ENCODE peak calls at places on chromosome 13, in seven cellular contexts. E, Y, I, H, T, C and V are unnamed samples.

GRCh38 chr13:41418027-41418426 is 39.3 kb upstream of the RGCC start:
- DNase-seq in E (peak), Y (no peak), I (no peak), H (no peak), T (no peak), C (no peak), V (no peak)

GRCh38 chr13:114066956-114067355 is 65.5 kb downstream of the RASA3 start:
- DNase-seq in E (no peak), Y (no peak), I (no peak), H (no peak), T (no peak), C (no peak), V (no peak)

GRCh38 chr13:113022391-113023216 is 53.6 kb downstream of the MCF2L start:
- DNase-seq in E (no peak), Y (no peak), I (no peak), H (no peak), T (peak), C (no peak), V (no peak)

GRCh38 chr13:99417151-99417820 is 84.0 kb upstream of the TM9SF2 start:
- DNase-seq in E (no peak), Y (no peak), I (no peak), H (no peak), T (no peak), C (no peak), V (no peak)

GRCh38 chr13:100129605-100130004 is 40.7 kb downstream of the PCCA start:
- DNase-seq in E (no peak), Y (no peak), I (no peak), H (no peak), T (no peak), C (no peak), V (peak)

GRCh38 chr13:21402586-21403307 is 56.4 kb downstream of the ZDHHC20 start:
- DNase-seq in E (peak), Y (no peak), I (no peak), H (no peak), T (no peak), C (no peak), V (no peak)

GRCh38 chr13:99477493-99477892 is 23.8 kb upstream of the TM9SF2 start:
- DNase-seq in E (no peak), Y (no peak), I (no peak), H (no peak), T (peak), C (no peak), V (no peak)

GRCh38 chr13:22451345-22451744 is 729.4 kb upstream of the SGCG start:
- DNase-seq in E (peak), Y (no peak), I (no peak), H (peak), T (no peak), C (no peak), V (no peak)

GRCh38 chr13:49098771-49099512 is 121.2 kb upstream of the MLNR start:
- DNase-seq in E (peak), Y (peak), I (no peak), H (no peak), T (no peak), C (no peak), V (no peak)

GRCh38 chr13:50267917-50268316 is 252.7 kb downstream of the KCNRG start:
- DNase-seq in E (no peak), Y (no peak), I (no peak), H (no peak), T (no peak), C (no peak), V (no peak)

GRCh38 chr13:109610517-109610916 is 175.9 kb downstream of the IRS2 start:
- DNase-seq in E (peak), Y (no peak), I (no peak), H (peak), T (no peak), C (peak), V (no peak)
- TF ChIP-seq CTCF in E (no peak), Y (peak), I (peak), H (peak), T (no peak), C (no peak), V (peak)

GRCh38 chr13:101554420-101555125 is 102.1 kb downstream of the ITGBL1 start:
- DNase-seq in E (no peak), Y (no peak), I (no peak), H (no peak), T (no peak), C (no peak), V (no peak)
- TF ChIP-seq CTCF in E (no peak), Y (no peak), I (no peak), H (no peak), T (no peak), C (no peak), V (no peak)

DNA sequence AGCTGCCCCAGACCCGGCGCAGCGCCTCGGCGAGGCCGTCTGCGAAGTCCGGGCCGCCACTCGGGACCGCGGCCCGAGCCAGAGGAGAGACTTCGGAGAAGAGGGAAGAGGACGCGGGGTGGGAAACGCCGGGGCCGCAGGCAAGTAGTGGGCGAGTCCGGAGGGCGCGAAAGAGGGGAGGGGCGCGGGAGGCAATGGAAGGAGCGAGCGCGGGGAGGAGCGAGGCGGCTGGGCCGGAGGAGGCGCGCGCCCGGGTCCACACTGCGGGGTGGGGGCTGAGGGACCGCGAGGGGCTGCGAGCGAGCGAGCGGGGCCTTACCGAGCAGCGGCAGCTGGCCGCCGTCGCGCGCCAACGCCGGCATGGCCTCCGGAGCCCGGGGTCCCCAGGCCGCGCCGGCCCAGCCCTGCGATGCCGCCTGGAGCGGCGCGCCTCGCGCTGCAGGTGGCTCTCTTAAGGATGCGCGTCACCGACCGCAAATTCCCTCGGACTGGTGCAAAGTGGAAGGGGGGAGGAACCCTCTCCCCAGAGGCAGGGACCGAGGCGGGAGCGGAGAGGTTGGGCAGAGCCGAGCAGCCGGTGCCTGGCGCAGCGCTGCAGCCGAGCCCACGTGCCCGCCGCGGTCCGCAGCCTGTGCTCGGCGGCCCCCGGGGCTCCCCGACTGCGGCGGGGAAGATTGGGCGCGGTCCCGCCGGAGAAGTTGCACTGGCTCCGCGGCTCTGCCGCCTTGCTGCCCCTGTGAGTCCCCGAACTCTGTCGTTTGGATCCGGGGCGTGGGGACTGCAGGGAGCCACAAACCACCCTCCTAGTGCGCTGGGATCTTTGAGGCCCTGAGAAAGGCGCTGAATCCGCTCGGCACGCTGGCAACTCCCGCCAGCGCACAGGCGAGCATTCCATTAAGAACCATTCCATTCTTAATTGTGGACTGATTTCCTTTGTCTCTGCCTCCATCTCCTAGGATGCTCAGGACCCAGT is at the start of gene FLT3:
- DNase-seq in E (peak), Y (peak), I (peak), H (peak), T (no peak), C (no peak), V (peak)
- TF ChIP-seq CTCF in E (no peak), Y (no peak), I (no peak), H (no peak), T (no peak), C (no peak), V (no peak)

DNA sequence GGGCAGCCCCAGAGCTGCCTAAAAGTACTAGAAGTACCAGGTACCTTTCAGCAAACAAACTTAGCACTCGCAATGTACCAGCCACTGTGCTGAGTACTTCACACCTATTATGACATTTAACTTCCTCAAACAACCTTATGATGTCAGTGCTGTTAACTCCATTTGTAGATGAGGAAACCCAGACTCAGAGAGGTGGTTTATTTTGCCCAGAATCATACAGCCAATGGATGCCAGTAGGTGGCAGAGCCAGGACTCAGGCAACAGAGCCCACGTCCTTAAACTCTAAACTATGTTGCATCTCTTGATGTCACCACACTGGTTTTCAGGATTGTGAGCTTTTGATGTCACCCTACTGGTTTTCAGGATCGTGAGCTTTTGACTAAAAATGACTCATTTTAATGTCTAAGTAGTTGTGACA is 78.9 kb downstream of the FLT1 start:
- DNase-seq in E (no peak), Y (no peak), I (no peak), H (no peak), T (no peak), C (no peak), V (no peak)
- TF ChIP-seq CTCF in E (no peak), Y (peak), I (no peak), H (no peak), T (no peak), C (no peak), V (no peak)

GRCh38 chr13:52737451-52737850 is 2.2 kb downstream of the CNMD start:
- DNase-seq in E (no peak), Y (no peak), I (no peak), H (no peak), T (no peak), C (no peak), V (no peak)
- TF ChIP-seq CTCF in E (no peak), Y (no peak), I (no peak), H (no peak), T (no peak), C (no peak), V (no peak)